ENCODE peak calls at places on chromosomes 16 and 17, in seven cellular contexts. K, B, U, P, C, J and Y are unnamed samples.

GRCh38 chr16:72986011-72986410 is 61.9 kb downstream of the ZFHX3 start:
- DNase-seq in B (no peak), J (peak), C (peak), U (no peak), P (no peak), K (no peak), Y (no peak)

GRCh38 chr16:50257876-50258275 is 8.5 kb upstream of the ADCY7 start:
- DNase-seq in K (no peak), C (no peak), P (no peak), J (no peak), B (no peak), U (no peak), Y (no peak)

GRCh38 chr17:54982399-54982798 is 13.8 kb downstream of the STXBP4 start:
- DNase-seq in P (no peak), J (no peak), C (peak), K (no peak), U (peak), B (no peak), Y (no peak)

GRCh38 chr16:50309527-50310307 is 43.4 kb downstream of the ADCY7 start:
- DNase-seq in K (no peak), C (no peak), B (no peak), U (no peak), P (no peak), J (no peak), Y (no peak)

GRCh38 chr17:75325827-75326586 is 36.8 kb upstream of the SLC25A19 start:
- DNase-seq in J (no peak), B (no peak), P (peak), K (no peak), U (no peak), C (peak), Y (no peak)

GRCh38 chr17:41082565-41083136 is 1.3 kb upstream of the KRTAP4-7 start:
- DNase-seq in C (no peak), B (no peak), K (no peak), P (no peak), U (peak), J (no peak), Y (no peak)

GRCh38 chr16:50719401-50720337 is 22.2 kb upstream of the CYLD start:
- DNase-seq in P (peak), C (no peak), U (no peak), K (peak), J (no peak), B (no peak), Y (no peak)

GRCh38 chr17:35799942-35800341 is 4.5 kb upstream of the MMP28 start:
- DNase-seq in B (no peak), U (peak), J (no peak), K (peak), C (no peak), P (no peak), Y (no peak)

GRCh38 chr17:1197781-1198490 is 18.2 kb upstream of the ABR start:
- DNase-seq in C (no peak), P (peak), U (no peak), K (peak), J (peak), B (no peak), Y (peak)

GRCh38 chr17:58970966-58971575 is 135.6 kb downstream of the TRIM37 start:
- DNase-seq in B (no peak), U (no peak), P (no peak), J (no peak), C (peak), K (no peak), Y (no peak)

GRCh38 chr17:58310511-58311428 is 17.8 kb downstream of the TSPOAP1 start:
- DNase-seq in B (peak), K (no peak), J (no peak), P (no peak), U (no peak), C (no peak), Y (no peak)

GRCh38 chr17:29933379-29933778 is 3.4 kb upstream of the SSH2 start:
- DNase-seq in K (no peak), J (no peak), P (peak), C (peak), B (no peak), U (peak), Y (no peak)

GRCh38 chr16:85365120-85365519 is 248.0 kb upstream of the GSE1 start:
- DNase-seq in J (no peak), K (no peak), P (no peak), U (no peak), C (no peak), B (no peak), Y (no peak)

GRCh38 chr16:1979271-1980025 is 1.8 kb downstream of the NOXO1 start:
- DNase-seq in K (peak), B (no peak), J (no peak), P (no peak), U (no peak), C (peak), Y (no peak)

GRCh38 chr16:26598061-26598460 is 468.7 kb upstream of the C16orf82 start:
- DNase-seq in B (no peak), C (no peak), U (no peak), K (no peak), J (peak), P (no peak), Y (peak)

GRCh38 chr16:28876016-28876659 is 2.1 kb upstream of the ATP2A1 start:
- DNase-seq in U (no peak), P (no peak), C (no peak), B (no peak), J (no peak), K (no peak), Y (no peak)

GRCh38 chr16:14678748-14679497 is 15.2 kb downstream of the PLA2G10 start:
- DNase-seq in B (no peak), K (no peak), J (no peak), C (no peak), U (no peak), P (no peak), Y (no peak)

DNA sequence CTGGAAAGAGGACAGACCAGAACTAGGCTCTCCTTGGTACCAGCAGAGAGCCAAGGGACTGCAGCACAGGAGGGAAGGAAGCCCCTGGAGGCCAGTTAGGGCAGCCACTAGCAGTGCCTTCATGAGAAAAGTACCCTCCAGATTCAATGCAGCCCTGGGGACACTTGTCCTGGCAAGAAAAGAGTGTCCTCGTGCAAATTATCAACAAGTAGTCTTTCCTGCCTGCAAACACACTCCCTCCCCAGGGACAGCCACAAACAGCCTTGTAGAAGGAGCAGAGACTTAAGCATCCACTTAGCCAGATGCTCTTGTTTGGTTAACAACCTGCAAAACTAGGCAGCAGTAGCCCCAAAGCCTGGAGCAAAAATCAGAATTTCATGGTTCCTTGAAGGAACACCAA is 24.3 kb downstream of the CENPV start:
- DNase-seq in P (no peak), B (no peak), J (no peak), K (no peak), C (peak), U (no peak), Y (no peak)
- TF ChIP-seq CTCF in P (no peak), B (no peak), J (no peak), K (no peak), C (peak), U (no peak), Y (no peak)

GRCh38 chr17:27603446-27603820 is 27.6 kb upstream of the LGALS9 start:
- DNase-seq in K (no peak), B (no peak), J (no peak), U (no peak), C (no peak), P (no peak), Y (no peak)
- TF ChIP-seq CTCF in K (no peak), B (peak), J (no peak), U (no peak), C (no peak), P (no peak), Y (no peak)

GRCh38 chr16:56279132-56279531 is 87.8 kb downstream of the GNAO1 start:
- DNase-seq in J (no peak), B (no peak), U (no peak), K (peak), C (no peak), P (no peak), Y (peak)

GRCh38 chr16:56279914-56280313 is 88.6 kb downstream of the GNAO1 start:
- DNase-seq in U (no peak), P (no peak), C (no peak), J (no peak), B (no peak), K (no peak), Y (no peak)

GRCh38 chr16:56282455-56282854 is 91.2 kb downstream of the GNAO1 start:
- DNase-seq in P (peak), C (no peak), K (no peak), U (no peak), J (no peak), B (no peak), Y (no peak)

GRCh38 chr16:56278196-56278855 is 87.0 kb downstream of the GNAO1 start:
- DNase-seq in C (no peak), P (no peak), U (no peak), J (no peak), K (no peak), B (no peak), Y (no peak)

DNA sequence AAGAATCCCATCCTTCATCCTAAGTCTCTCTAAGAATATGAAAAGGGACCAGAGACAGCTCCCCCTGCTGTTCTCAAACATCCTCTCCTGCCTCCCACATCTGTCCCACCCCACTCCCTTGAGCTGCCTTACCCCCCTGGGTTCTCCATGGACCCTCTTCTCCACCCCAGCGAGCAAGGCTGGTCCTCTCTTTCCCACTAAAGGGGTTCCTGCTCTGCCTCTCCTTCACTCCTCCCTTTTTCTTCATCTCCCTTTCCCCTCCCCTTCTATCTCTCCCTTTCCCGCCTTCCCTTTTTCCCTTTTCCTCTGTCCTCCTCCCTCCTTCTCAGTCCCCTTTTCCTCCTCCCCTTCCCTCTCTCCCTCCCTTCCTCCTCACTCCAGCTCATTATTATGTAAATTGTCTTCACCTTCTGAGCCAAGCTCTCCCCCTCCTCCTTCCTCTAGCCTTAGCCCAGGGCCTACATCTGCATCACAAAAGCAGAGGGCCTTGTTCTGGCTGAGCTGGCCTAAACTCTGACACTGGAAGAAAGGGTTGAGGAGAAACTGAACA is 90.0 kb downstream of the GNAO1 start:
- DNase-seq in J (no peak), K (no peak), P (no peak), U (no peak), C (peak), B (peak), Y (no peak)
- TF ChIP-seq CTCF in J (peak), K (no peak), P (no peak), U (peak), C (peak), B (no peak), Y (no peak)

DNA sequence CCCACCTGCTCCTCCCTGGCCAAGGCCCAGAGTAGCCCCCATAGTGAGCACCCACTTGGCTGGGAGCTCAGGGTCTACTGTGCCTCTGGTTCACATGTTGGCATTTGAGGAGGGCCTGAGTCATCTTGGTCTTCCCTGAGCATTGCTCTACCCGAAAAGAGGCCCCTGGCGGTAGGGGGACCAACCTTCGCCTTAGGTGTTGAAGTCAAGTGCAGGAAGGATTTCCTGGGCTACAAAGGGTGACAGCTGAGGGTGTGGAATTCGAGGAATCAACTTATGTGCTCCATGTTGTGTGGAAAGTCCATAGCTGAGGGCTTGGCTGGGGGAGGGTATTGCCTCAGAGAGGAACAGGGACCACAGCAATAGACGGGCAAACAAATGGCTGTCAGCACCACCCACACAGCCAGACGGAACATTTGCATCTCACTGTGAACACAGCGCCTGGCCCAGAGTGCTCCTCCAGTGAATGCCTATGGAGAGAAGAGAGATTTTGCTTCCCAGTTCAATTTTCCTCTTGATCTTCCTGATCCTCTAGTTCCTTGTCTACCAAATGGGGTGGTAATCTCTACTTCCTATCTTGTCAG is 35.6 kb upstream of the NGFR start:
- DNase-seq in U (no peak), P (no peak), C (no peak), K (no peak), J (no peak), B (no peak), Y (no peak)
- TF ChIP-seq CTCF in U (no peak), P (no peak), C (no peak), K (no peak), J (no peak), B (no peak), Y (no peak)

DNA sequence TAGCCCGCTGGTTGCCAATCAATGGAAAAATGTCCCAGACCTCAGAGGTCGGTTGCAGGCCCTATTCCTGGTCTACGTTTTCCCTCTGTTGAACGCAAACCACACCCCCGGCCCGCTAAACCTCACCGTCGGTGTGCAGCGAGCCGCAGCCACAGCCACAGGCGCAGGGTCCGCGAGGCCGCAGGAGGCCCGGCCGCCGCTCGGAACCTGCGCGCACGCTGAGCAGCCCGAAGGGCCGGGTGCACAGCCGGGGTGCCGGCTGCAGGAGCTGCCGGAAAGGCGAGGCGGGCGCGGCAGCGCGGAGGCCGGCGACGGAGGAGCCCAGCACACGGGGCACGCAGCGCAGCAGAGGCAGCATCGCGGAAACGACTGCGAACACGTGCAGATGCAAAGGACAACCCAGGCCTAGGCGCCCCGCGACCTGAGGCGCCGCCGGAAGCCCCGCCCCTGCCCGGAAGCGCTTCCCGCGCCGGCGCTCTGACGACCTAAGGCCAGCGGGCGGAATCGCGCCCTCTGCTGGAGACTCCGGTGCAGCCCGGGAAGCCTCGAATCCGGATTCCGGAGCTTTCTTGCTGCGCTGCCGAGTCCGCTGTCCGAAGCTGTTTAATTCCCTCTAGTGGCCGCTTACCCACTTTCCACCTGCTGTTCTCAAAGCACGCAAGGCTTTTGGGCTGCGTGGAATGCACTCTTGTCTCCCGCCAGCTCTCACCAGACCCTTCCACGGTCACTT is at the start of gene C1QBP:
- DNase-seq in K (peak), P (peak), U (peak), J (peak), C (peak), B (peak), Y (peak)
- TF ChIP-seq CTCF in K (peak), P (peak), U (peak), J (peak), C (peak), B (peak), Y (peak)

GRCh38 chr17:27285501-27285900 is 8.4 kb upstream of the WSB1 start:
- DNase-seq in C (no peak), U (no peak), K (no peak), J (no peak), B (no peak), P (no peak), Y (no peak)
- TF ChIP-seq CTCF in C (no peak), U (no peak), K (no peak), J (no peak), B (no peak), P (no peak), Y (no peak)

GRCh38 chr17:2707721-2708584 is 3.6 kb downstream of the CLUH start:
- DNase-seq in K (peak), B (no peak), P (no peak), U (peak), C (no peak), J (no peak), Y (no peak)
- TF ChIP-seq CTCF in K (no peak), B (peak), P (no peak), U (peak), C (peak), J (peak), Y (no peak)